ENCODE peak calls at places on chromosomes 13 and 19, in four cellular contexts. R is EH, H is uterus, G is NCI-H1436. Z is an unnamed sample.

GRCh38 chr19:4304509-4305252 is at the start of gene FSD1:
- DNase-seq in R (peak), H (no peak), G (peak), Z (no peak)

GRCh38 chr19:38727868-38728660 is 16.2 kb downstream of the CAPN12 start:
- DNase-seq in R (no peak), H (peak), G (no peak), Z (no peak)

GRCh38 chr19:38551450-38551813 is 66.3 kb downstream of the MAP4K1 start:
- DNase-seq in R (no peak), H (no peak), G (no peak), Z (no peak)

GRCh38 chr13:44815507-44816074 is 173.7 kb downstream of the NUFIP1 start:
- DNase-seq in R (peak), H (peak), G (no peak), Z (peak)

GRCh38 chr13:48542581-48543341 is 9.9 kb upstream of the RCBTB2 start:
- DNase-seq in R (peak), H (peak), G (peak), Z (no peak)

GRCh38 chr19:31220540-31220939 is 128.7 kb downstream of the TSHZ3 start:
- DNase-seq in R (peak), H (no peak), G (no peak), Z (no peak)

GRCh38 chr13:111429064-111429558 is 108.7 kb downstream of the TEX29 start:
- DNase-seq in R (peak), H (no peak), G (peak), Z (no peak)

GRCh38 chr13:105497597-105497996 is 1037.9 kb downstream of the EFNB2 start:
- DNase-seq in R (no peak), H (no peak), G (no peak), Z (no peak)

GRCh38 chr13:92224825-92225224 is 826.4 kb downstream of the GPC5 start:
- DNase-seq in R (no peak), H (no peak), G (no peak), Z (no peak)

GRCh38 chr19:14516746-14517438 is 1.3 kb downstream of the DNAJB1 start:
- DNase-seq in R (peak), H (no peak), G (no peak), Z (no peak)

GRCh38 chr19:13505761-13506549 is at the start of gene CACNA1A:
- DNase-seq in R (peak), H (no peak), G (no peak), Z (no peak)

GRCh38 chr13:48431431-48431830 is 18.5 kb upstream of the LPAR6 start:
- DNase-seq in R (peak), H (no peak), G (no peak), Z (no peak)

GRCh38 chr13:35349673-35350278 is 126.7 kb downstream of the MAB21L1 start:
- DNase-seq in R (no peak), H (no peak), G (no peak), Z (no peak)

GRCh38 chr13:45267215-45267614 is 66.4 kb upstream of the KCTD4 start:
- DNase-seq in R (no peak), H (no peak), G (no peak), Z (no peak)

GRCh38 chr19:13051581-13052165 is 51.0 kb downstream of the LYL1 start:
- DNase-seq in R (peak), H (peak), G (peak), Z (no peak)

GRCh38 chr19:55075366-55075998 is at the start of gene EPS8L1:
- DNase-seq in R (no peak), H (no peak), G (no peak), Z (no peak)

GRCh38 chr13:28641600-28641926 is 17.4 kb upstream of the POMP start:
- DNase-seq in R (no peak), H (no peak), G (no peak), Z (no peak)

GRCh38 chr13:35479223-35479536 is 2.7 kb upstream of the MAB21L1 start:
- DNase-seq in R (peak), H (no peak), G (no peak), Z (no peak)

GRCh38 chr19:10421240-10421948 is 1.1 kb downstream of the PDE4A start:
- DNase-seq in R (no peak), H (no peak), G (no peak), Z (no peak)

GRCh38 chr19:4640247-4641000 is 1.1 kb downstream of the TNFAIP8L1 start:
- DNase-seq in R (no peak), H (no peak), G (no peak), Z (no peak)

Z was measured in HS-27A.